ENCODE peak calls at places on chromosomes 11 and 22, in four cellular contexts. One of them, this sample, is unnamed.

GRCh38 chr11:27201454-27202302 is 161.1 kb downstream of the BBOX1 start:
- DNase-seq in OCI-LY7: peak; percentile 41
- DNase-seq in MM.1S: no peak
- DNase-seq in BE2C: peak; percentile 74
- DNase-seq in this sample: peak; percentile 64

GRCh38 chr11:134406264-134407185 is 5.5 kb downstream of the B3GAT1 start:
- DNase-seq in MM.1S: no peak
- DNase-seq in BE2C: no peak
- DNase-seq in OCI-LY7: no peak
- DNase-seq in this sample: no peak

GRCh38 chr11:67470337-67471002 is 1.4 kb upstream of the TMEM134 start:
- DNase-seq in OCI-LY7: no peak
- DNase-seq in MM.1S: no peak
- DNase-seq in BE2C: no peak
- DNase-seq in this sample: no peak

GRCh38 chr11:362642-363442 is 6.5 kb upstream of the B4GALNT4 start:
- DNase-seq in OCI-LY7: no peak
- DNase-seq in BE2C: no peak
- DNase-seq in MM.1S: no peak
- DNase-seq in this sample: no peak

GRCh38 chr11:69087811-69088210 is 39.1 kb downstream of the TPCN2 start:
- DNase-seq in OCI-LY7: no peak
- DNase-seq in MM.1S: no peak
- DNase-seq in BE2C: no peak
- DNase-seq in this sample: no peak

GRCh38 chr11:111565111-111565720 is 24.7 kb downstream of the LAYN start:
- DNase-seq in BE2C: peak; percentile 69
- DNase-seq in MM.1S: peak; percentile 76
- DNase-seq in OCI-LY7: peak; percentile 83
- DNase-seq in this sample: peak; percentile 79

GRCh38 chr22:42188808-42189447 is 58.3 kb upstream of the CYP2D6 start:
- DNase-seq in BE2C: no peak
- DNase-seq in OCI-LY7: no peak
- DNase-seq in MM.1S: no peak
- DNase-seq in this sample: no peak

GRCh38 chr11:9568854-9569587 is 4.4 kb upstream of the WEE1 start:
- DNase-seq in OCI-LY7: peak; percentile 63
- DNase-seq in MM.1S: peak; percentile 42
- DNase-seq in BE2C: no peak
- DNase-seq in this sample: peak; percentile 61

GRCh38 chr11:104051806-104052205 is 15.4 kb downstream of the DDI1 start:
- DNase-seq in MM.1S: no peak
- DNase-seq in OCI-LY7: no peak
- DNase-seq in BE2C: no peak
- DNase-seq in this sample: no peak
- H3K4me1 ChIP-seq in MM.1S: no peaks in the 10 kb centered on the region
- H3K4me1 ChIP-seq in OCI-LY7: no peaks in the 10 kb centered on the region
- H3K4me1 ChIP-seq in BE2C: no peaks in the 10 kb centered on the region
- H3K4me1 ChIP-seq in this sample: peaks cover 3% of the 10 kb centered on the region

GRCh38 chr11:78417175-78417887 is at the start of gene GAB2:
- DNase-seq in BE2C: no peak
- DNase-seq in OCI-LY7: no peak
- DNase-seq in MM.1S: peak; percentile 31
- DNase-seq in this sample: no peak
- TF ChIP-seq CTCF in BE2C: no peak
- TF ChIP-seq CTCF in OCI-LY7: no peak
- TF ChIP-seq CTCF in MM.1S: no peak
- TF ChIP-seq CTCF in this sample: no peak

GRCh38 chr11:12517741-12518140 is 140.4 kb downstream of the PARVA start:
- DNase-seq in BE2C: no peak
- DNase-seq in MM.1S: no peak
- DNase-seq in OCI-LY7: no peak
- DNase-seq in this sample: no peak
- H3K4me3 ChIP-seq in BE2C: no peak overlapping the region
- H3K4me3 ChIP-seq in MM.1S: no peak overlapping the region
- H3K4me3 ChIP-seq in OCI-LY7: no peak overlapping the region
- H3K4me3 ChIP-seq in this sample: no peak overlapping the region

DNA sequence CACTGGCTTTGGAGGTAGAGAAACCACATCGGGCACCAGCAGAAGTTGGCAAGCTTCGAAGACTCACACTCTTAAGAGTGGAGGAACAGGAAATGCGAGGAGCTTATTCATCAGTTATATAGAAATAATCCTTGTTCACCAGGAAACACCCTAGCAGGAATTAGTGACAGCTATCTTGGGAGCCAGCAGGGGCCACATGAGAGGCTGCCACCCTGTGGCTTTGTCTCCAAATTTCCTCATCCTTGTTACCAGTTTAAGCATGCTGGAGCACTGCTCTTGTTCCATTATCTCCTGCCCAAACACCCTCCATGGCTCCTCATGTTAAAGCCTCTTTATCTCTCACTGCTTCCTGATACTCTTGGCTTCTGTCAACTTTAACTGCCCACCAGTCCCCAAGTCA is 131.0 kb downstream of the PLEKHA7 start:
- DNase-seq in MM.1S: no peak
- DNase-seq in BE2C: no peak
- DNase-seq in OCI-LY7: no peak
- DNase-seq in this sample: peak; percentile 23
- H3K4me1 ChIP-seq in MM.1S: peaks cover 34% of the 10 kb centered on the region
- H3K4me1 ChIP-seq in BE2C: no peaks in the 10 kb centered on the region
- H3K4me1 ChIP-seq in OCI-LY7: no peaks in the 10 kb centered on the region
- H3K4me1 ChIP-seq in this sample: peaks cover 21% of the 10 kb centered on the region

GRCh38 chr22:22171357-22172218 is 73.0 kb upstream of the VPREB1 start:
- DNase-seq in OCI-LY7: peak; percentile 36
- DNase-seq in MM.1S: peak; percentile 57
- DNase-seq in BE2C: no peak
- DNase-seq in this sample: no peak
- TF ChIP-seq CTCF in OCI-LY7: peak; percentile 75
- TF ChIP-seq CTCF in MM.1S: peak; percentile 66
- TF ChIP-seq CTCF in BE2C: peak; percentile 45
- TF ChIP-seq CTCF in this sample: peak; percentile 26

DNA sequence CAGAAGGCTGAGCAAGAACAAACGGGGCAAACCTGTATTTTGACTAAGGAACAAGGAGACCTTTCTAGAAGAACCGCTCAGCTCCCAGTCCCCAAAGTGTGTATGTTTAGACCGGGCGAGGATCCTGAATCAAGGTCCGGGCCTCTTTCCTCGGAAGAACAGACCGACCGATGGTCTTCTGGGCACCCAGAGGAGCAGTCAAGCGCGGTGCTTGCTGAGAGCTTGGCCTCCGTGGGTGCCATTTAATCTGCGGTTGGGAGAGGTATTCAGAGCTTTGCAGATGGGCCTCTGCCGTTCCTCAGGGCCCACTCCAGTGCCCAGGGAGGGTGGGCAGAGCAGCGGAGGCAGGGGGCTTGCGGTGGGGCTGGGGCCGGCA is 26.5 kb upstream of the ATXN10 start:
- DNase-seq in MM.1S: no peak
- DNase-seq in OCI-LY7: no peak
- DNase-seq in BE2C: no peak
- DNase-seq in this sample: no peak
- H3K4me3 ChIP-seq in MM.1S: peak overlapping the region; percentile 32
- H3K4me3 ChIP-seq in OCI-LY7: no peak overlapping the region
- H3K4me3 ChIP-seq in BE2C: peak overlapping the region; percentile 55
- H3K4me3 ChIP-seq in this sample: no peak overlapping the region

GRCh38 chr11:62390237-62390636 is 28.6 kb upstream of the SCGB1A1 start:
- DNase-seq in BE2C: no peak
- DNase-seq in MM.1S: no peak
- DNase-seq in OCI-LY7: no peak
- DNase-seq in this sample: no peak
- H3K4me1 ChIP-seq in BE2C: no peaks in the 10 kb centered on the region
- H3K4me1 ChIP-seq in MM.1S: peaks cover 16% of the 10 kb centered on the region
- H3K4me1 ChIP-seq in OCI-LY7: no peaks in the 10 kb centered on the region
- H3K4me1 ChIP-seq in this sample: peaks cover 2% of the 10 kb centered on the region

DNA sequence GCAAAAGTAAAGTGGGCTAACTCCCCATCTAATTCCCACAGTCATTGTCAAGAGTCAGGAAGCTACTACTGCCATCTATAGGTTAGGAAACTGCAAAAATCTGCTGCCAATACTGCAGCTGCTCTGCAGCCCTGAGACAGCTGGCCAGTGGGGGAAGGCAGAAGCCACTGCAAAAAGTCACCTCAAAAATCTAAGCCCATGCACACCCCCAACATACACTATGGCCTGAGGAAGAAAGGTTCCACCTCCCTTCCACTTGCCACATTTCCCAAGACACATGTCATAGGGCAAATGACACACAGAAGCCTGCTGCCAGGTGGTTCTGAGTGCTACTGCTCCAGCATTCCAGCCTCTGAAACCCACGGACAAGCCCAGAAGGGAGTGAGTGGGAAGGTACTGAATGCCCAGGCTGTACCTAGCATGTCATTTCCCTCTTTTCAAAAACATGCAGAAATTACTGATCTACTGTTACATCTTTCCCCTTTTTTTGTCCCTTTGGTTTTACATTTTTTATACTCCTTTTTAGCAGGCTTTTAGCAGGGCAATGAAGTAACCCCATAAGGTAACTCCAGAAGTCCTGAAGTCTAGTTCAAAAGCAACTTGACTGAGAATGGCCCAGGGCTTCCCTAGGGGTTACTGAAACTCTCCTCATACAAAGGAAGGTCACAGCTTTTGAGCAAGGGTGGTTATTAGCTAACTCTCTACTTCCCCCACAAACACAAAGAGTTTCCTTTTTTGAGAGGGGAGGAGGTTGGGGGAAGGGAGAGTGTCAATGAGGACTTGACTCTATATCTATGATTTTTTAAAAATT is 36.8 kb downstream of the DGCR2 start:
- DNase-seq in BE2C: no peak
- DNase-seq in MM.1S: peak; percentile 28
- DNase-seq in OCI-LY7: peak; percentile 85
- DNase-seq in this sample: no peak
- TF ChIP-seq CTCF in BE2C: peak; percentile 76
- TF ChIP-seq CTCF in MM.1S: peak; percentile 29
- TF ChIP-seq CTCF in OCI-LY7: peak; percentile 79
- TF ChIP-seq CTCF in this sample: peak; percentile 28

GRCh38 chr11:83054001-83054400 is 17.7 kb downstream of the RAB30 start:
- DNase-seq in MM.1S: no peak
- DNase-seq in BE2C: no peak
- DNase-seq in OCI-LY7: peak; percentile 72
- DNase-seq in this sample: no peak
- H3K4me3 ChIP-seq in MM.1S: peak overlapping the region; percentile 11
- H3K4me3 ChIP-seq in BE2C: no peak overlapping the region
- H3K4me3 ChIP-seq in OCI-LY7: peak overlapping the region; percentile 16
- H3K4me3 ChIP-seq in this sample: no peak overlapping the region

DNA sequence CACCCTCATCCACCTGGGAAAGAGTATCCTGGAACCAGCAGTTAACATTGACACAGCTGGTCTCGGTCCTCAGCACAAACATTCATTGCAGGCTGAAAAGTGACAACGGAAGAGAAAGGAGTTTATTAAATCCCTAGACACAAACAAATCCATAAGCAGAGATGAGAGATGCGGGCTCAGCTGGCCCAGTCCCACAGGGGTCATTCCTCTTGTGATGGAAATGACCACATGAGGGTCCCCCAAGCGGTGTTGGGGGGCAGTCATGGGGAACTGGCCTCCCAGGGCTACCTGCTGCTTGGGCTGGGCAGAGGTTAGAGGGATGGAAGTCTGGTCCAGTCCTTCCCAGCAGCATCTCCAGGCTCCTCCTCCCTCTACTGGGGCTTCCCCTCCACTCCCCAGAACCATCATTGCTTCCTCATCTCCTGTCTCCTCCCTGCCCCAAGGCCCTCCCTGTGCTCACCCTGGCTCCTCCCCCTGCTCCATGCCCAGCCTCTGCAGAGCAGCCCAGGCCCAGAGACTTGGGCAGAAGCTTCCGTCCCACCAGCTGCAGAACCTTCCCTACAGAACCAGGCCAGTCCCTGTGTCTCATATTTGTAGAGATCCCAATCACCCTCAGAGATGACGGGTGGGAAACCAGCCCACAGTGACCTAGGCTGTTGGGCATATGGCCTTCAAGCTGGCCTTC is 5.4 kb upstream of the IGLL5 start:
- DNase-seq in BE2C: no peak
- DNase-seq in OCI-LY7: no peak
- DNase-seq in MM.1S: peak; percentile 81
- DNase-seq in this sample: no peak
- H3K4me1 ChIP-seq in BE2C: peaks cover 8% of the 10 kb centered on the region
- H3K4me1 ChIP-seq in OCI-LY7: peaks cover 89% of the 10 kb centered on the region
- H3K4me1 ChIP-seq in MM.1S: peaks cover 60% of the 10 kb centered on the region
- H3K4me1 ChIP-seq in this sample: no peaks in the 10 kb centered on the region